ENCODE peak calls at places on chromosomes 4 and X, in ten cellular contexts. L is CD8-positive, alpha-beta T cell; A is activated CD4-positive, alpha-beta T cell treated with anti-CD3 and anti-CD28 coated beads, Interleukin-2, amount 50 U/mL, for 24 hours; G is mammary epithelial cell; J is GM23248; M is T follicular helper cell; F is stimulated activated CD8-positive, alpha-beta memory T cell treated with anti-CD3 and anti-CD28 coated beads, Interleukin-7, amount 100 ng/mL, for 1 hour; O is NCI-H1436; D is cardiac fibroblast; B is NCI-H1092 treated with DMSO at 0.1 percent for 48 hours. I is an unnamed sample.
A peak's percentile ranks its signal among the peaks of the same experiment; 100 is the strongest.

GRCh38 chr4:52051213-52051614 is at the start of gene SPATA18:
- DNase-seq in L (no peak), A (no peak), G (peak; percentile 41), J (peak; percentile 78), M (no peak), F (no peak), O (no peak), D (peak; percentile 18), B (no peak), I (no peak)

GRCh38 chr4:39305902-39306677 is 60.1 kb downstream of the RFC1 start:
- DNase-seq in L (no peak), A (no peak), G (no peak), J (no peak), M (no peak), F (no peak), O (no peak), D (peak; percentile 22), B (no peak), I (no peak)

GRCh38 chr4:72006576-72006975 is 25.2 kb upstream of the NPFFR2 start:
- DNase-seq in L (no peak), A (no peak), G (peak; percentile 61), J (peak; percentile 47), M (no peak), F (no peak), O (no peak), D (peak; percentile 80), B (no peak), I (no peak)

GRCh38 chr4:173494013-173494970 is 35.7 kb downstream of the HAND2 start:
- DNase-seq in L (no peak), A (peak; percentile 45), G (peak; percentile 66), J (peak; percentile 85), M (peak; percentile 40), F (no peak), O (peak; percentile 83), D (peak; percentile 77), B (peak; percentile 86), I (no peak)

GRCh38 chrX:134423606-134424005 is 36.4 kb upstream of the HPRT1 start:
- DNase-seq in L (no peak), A (no peak), G (peak; percentile 5), J (peak; percentile 63), M (no peak), F (no peak), O (peak; percentile 2), D (peak; percentile 48), B (no peak), I (no peak)

GRCh38 chr4:141465151-141465550 is 171.2 kb upstream of the IL15 start:
- DNase-seq in L (no peak), A (no peak), G (no peak), J (no peak), M (no peak), F (no peak), O (no peak), D (no peak), B (no peak), I (no peak)

GRCh38 chr4:104064650-104065577 is 345.1 kb upstream of the TACR3 start:
- DNase-seq in L (no peak), A (no peak), G (peak; percentile 20), J (peak; percentile 41), M (no peak), F (no peak), O (peak; percentile 66), D (peak; percentile 28), B (peak; percentile 74), I (no peak)

GRCh38 chr4:164381859-164382258 is 372.1 kb upstream of the SMIM31 start:
- DNase-seq in L (no peak), A (no peak), G (no peak), J (no peak), M (no peak), F (no peak), O (no peak), D (no peak), B (no peak), I (no peak)

GRCh38 chr4:118881512-118882146 is 7.0 kb upstream of the SYNPO2 start:
- DNase-seq in L (no peak), A (no peak), G (no peak), J (no peak), M (no peak), F (no peak), O (no peak), D (no peak), B (no peak), I (no peak)